ENCODE peak calls at places on chromosomes 1 and 21, in nine cellular contexts. Q is left ventricle myocardium superior; X is stimulated activated CD4-positive, alpha-beta T cell treated with anti-CD3 and anti-CD28 coated beads, TNF-alpha, amount 100 ng/mL, for 4 hours; G is glutamatergic neuron; Y is neural progenitor cell; K is neural crest cell; M is activated CD8-positive, alpha-beta memory T cell treated with anti-CD3 and anti-CD28 coated beads, Interleukin-2, amount 10 ng/mL, durations not matched to agents 7 days and 5 days; O is hypothalamus; H is IMR-90. Z is an unnamed sample.

GRCh38 chr1:236576004-236576403 is 28.3 kb downstream of the HEATR1 start:
- DNase-seq in Q (no peak), X (no peak), G (no peak), Y (no peak), K (no peak), M (no peak), O (no peak), H (peak), Z (no peak)

GRCh38 chr1:19802269-19802668 is 2.6 kb upstream of the TMCO4 start:
- DNase-seq in Q (no peak), X (no peak), G (no peak), Y (peak), K (no peak), M (no peak), O (no peak), H (no peak), Z (no peak)

GRCh38 chr1:190179817-190180216 is 297.8 kb downstream of the BRINP3 start:
- DNase-seq in Q (no peak), X (no peak), G (no peak), Y (no peak), K (no peak), M (no peak), O (no peak), H (peak), Z (no peak)

GRCh38 chr1:206923961-206924548 is 2.3 kb upstream of the FCMR start:
- DNase-seq in Q (no peak), X (no peak), G (no peak), Y (no peak), K (no peak), M (no peak), O (no peak), H (no peak), Z (no peak)

GRCh38 chr1:65467536-65467935 is 47.1 kb downstream of the LEPR start:
- DNase-seq in Q (no peak), X (no peak), G (peak), Y (peak), K (peak), M (no peak), O (no peak), H (peak), Z (no peak)

GRCh38 chr1:115632251-115633026 is 9.3 kb upstream of the VANGL1 start:
- DNase-seq in Q (no peak), X (no peak), G (no peak), Y (no peak), K (no peak), M (no peak), O (no peak), H (no peak), Z (no peak)

GRCh38 chr1:226082959-226083302 is 20.4 kb downstream of the H3-3A start:
- DNase-seq in Q (peak), X (no peak), G (peak), Y (peak), K (peak), M (no peak), O (peak), H (no peak), Z (no peak)

GRCh38 chr1:184033711-184034167 is 3.8 kb downstream of the COLGALT2 start:
- DNase-seq in Q (no peak), X (no peak), G (no peak), Y (no peak), K (no peak), M (peak), O (no peak), H (peak), Z (no peak)

GRCh38 chr21:44800971-44801467 is 601 bp downstream of the UBE2G2 start:
- DNase-seq in Q (no peak), X (no peak), G (no peak), Y (peak), K (no peak), M (no peak), O (no peak), H (peak), Z (no peak)

GRCh38 chr1:80158771-80159170 is 1152.2 kb upstream of the ADGRL4 start:
- DNase-seq in Q (no peak), X (no peak), G (no peak), Y (no peak), K (no peak), M (no peak), O (no peak), H (no peak), Z (no peak)

GRCh38 chr1:44237721-44238457 is 24.6 kb downstream of the DMAP1 start:
- DNase-seq in Q (no peak), X (peak), G (peak), Y (peak), K (peak), M (peak), O (no peak), H (peak), Z (no peak)

GRCh38 chr1:156497743-156498446 is 2.7 kb downstream of the MEF2D start:
- DNase-seq in Q (no peak), X (no peak), G (no peak), Y (no peak), K (no peak), M (no peak), O (no peak), H (no peak), Z (no peak)

GRCh38 chr1:212470059-212470458 is 37.3 kb downstream of the NENF start:
- DNase-seq in Q (peak), X (no peak), G (no peak), Y (no peak), K (no peak), M (no peak), O (peak), H (peak), Z (no peak)

GRCh38 chr1:214516434-214517326 is 34.7 kb downstream of the PTPN14 start:
- DNase-seq in Q (no peak), X (no peak), G (no peak), Y (no peak), K (no peak), M (no peak), O (no peak), H (no peak), Z (no peak)

GRCh38 chr1:2115922-2116341 is 65.7 kb downstream of the PRKCZ start:
- DNase-seq in Q (peak), X (no peak), G (peak), Y (peak), K (no peak), M (no peak), O (no peak), H (peak), Z (no peak)

GRCh38 chr1:246417152-246417812 is 89.8 kb downstream of the SMYD3 start:
- DNase-seq in Q (no peak), X (no peak), G (no peak), Y (no peak), K (no peak), M (no peak), O (no peak), H (peak), Z (no peak)

GRCh38 chr1:184649500-184649899 is 105.2 kb downstream of the EDEM3 start:
- DNase-seq in Q (no peak), X (no peak), G (no peak), Y (no peak), K (no peak), M (no peak), O (no peak), H (peak), Z (peak)

GRCh38 chr1:204685236-204686006 is at the start of gene LRRN2:
- DNase-seq in Q (peak), X (no peak), G (peak), Y (peak), K (peak), M (no peak), O (peak), H (no peak), Z (no peak)

GRCh38 chr1:110857964-110858948 is 14.7 kb upstream of the CD53 start:
- DNase-seq in Q (no peak), X (no peak), G (no peak), Y (no peak), K (no peak), M (no peak), O (no peak), H (no peak), Z (no peak)

GRCh38 chr1:211695135-211695816 is 19.9 kb upstream of the NEK2 start:
- DNase-seq in Q (no peak), X (no peak), G (no peak), Y (peak), K (no peak), M (peak), O (no peak), H (no peak), Z (peak)

GRCh38 chr1:45610589-45611226 is 13.1 kb downstream of the CCDC17 start:
- DNase-seq in Q (no peak), X (no peak), G (no peak), Y (no peak), K (no peak), M (no peak), O (no peak), H (no peak), Z (no peak)

GRCh38 chr1:69409731-69410456 is 157.8 kb upstream of the LRRC7 start:
- DNase-seq in Q (no peak), X (no peak), G (no peak), Y (no peak), K (no peak), M (no peak), O (no peak), H (no peak), Z (no peak)

GRCh38 chr1:31715097-31715872 is 11.5 kb upstream of the COL16A1 start:
- DNase-seq in Q (peak), X (no peak), G (peak), Y (peak), K (peak), M (peak), O (peak), H (peak), Z (no peak)

GRCh38 chr1:25562101-25562927 is 18.9 kb downstream of the LDLRAP1 start:
- DNase-seq in Q (no peak), X (peak), G (no peak), Y (no peak), K (no peak), M (peak), O (no peak), H (no peak), Z (peak)

GRCh38 chr1:25484096-25484495 is 53.4 kb downstream of the MACO1 start:
- DNase-seq in Q (peak), X (no peak), G (no peak), Y (no peak), K (no peak), M (no peak), O (peak), H (no peak), Z (no peak)

GRCh38 chr1:53552981-53553733 is 94.0 kb downstream of the DMRTB1 start:
- DNase-seq in Q (peak), X (no peak), G (peak), Y (no peak), K (no peak), M (no peak), O (no peak), H (peak), Z (no peak)

GRCh38 chr21:30408782-30409494 is 13.1 kb downstream of the KRTAP13-1 start:
- DNase-seq in Q (peak), X (no peak), G (peak), Y (peak), K (peak), M (no peak), O (no peak), H (no peak), Z (no peak)

GRCh38 chr1:30981172-30981571 is 72.6 kb upstream of the SDC3 start:
- DNase-seq in Q (no peak), X (no peak), G (peak), Y (no peak), K (no peak), M (no peak), O (no peak), H (no peak), Z (no peak)

GRCh38 chr1:58844176-58844575 is 60.3 kb upstream of the JUN start:
- DNase-seq in Q (no peak), X (no peak), G (no peak), Y (no peak), K (no peak), M (no peak), O (no peak), H (peak), Z (no peak)

GRCh38 chr1:172973424-172973823 is 77.3 kb downstream of the TNFSF18 start:
- DNase-seq in Q (no peak), X (no peak), G (no peak), Y (no peak), K (no peak), M (no peak), O (no peak), H (no peak), Z (no peak)

GRCh38 chr1:228378453-228379164 is 28.0 kb downstream of the TRIM11 start:
- DNase-seq in Q (peak), X (peak), G (peak), Y (peak), K (peak), M (peak), O (peak), H (peak), Z (no peak)

GRCh38 chr1:33435096-33435820 is 4.4 kb upstream of the PHC2 start:
- DNase-seq in Q (no peak), X (no peak), G (no peak), Y (no peak), K (no peak), M (no peak), O (no peak), H (peak), Z (no peak)

GRCh38 chr1:159752135-159752580 is 28.6 kb upstream of the DUSP23 start:
- DNase-seq in Q (peak), X (no peak), G (no peak), Y (no peak), K (no peak), M (no peak), O (no peak), H (peak), Z (no peak)